ENCODE peak calls at places on chromosomes 6 and 20, in five cellular contexts. E is GM12878, K is K562, S is H1, X is HepG2. Q is an unnamed sample.

GRCh38 chr20:59631751-59632380 is 27.5 kb downstream of the PHACTR3 start:
- DNase-seq in E (no peak), K (no peak), S (no peak), X (no peak), Q (no peak)

GRCh38 chr6:14857501-14857900 is 388.4 kb upstream of the JARID2 start:
- DNase-seq in E (no peak), K (no peak), S (no peak), X (no peak), Q (no peak)

GRCh38 chr20:57620274-57620990 is at the start of gene ZBP1:
- DNase-seq in E (peak; percentile 73), K (no peak), S (no peak), X (no peak), Q (no peak)

GRCh38 chr20:5448449-5449118 is 131.8 kb upstream of the PROKR2 start:
- DNase-seq in E (no peak), K (peak; percentile 56), S (peak; percentile 36), X (peak; percentile 57), Q (peak; percentile 86)

GRCh38 chr6:33416386-33417126 is 1.4 kb downstream of the CUTA start:
- DNase-seq in E (no peak), K (no peak), S (no peak), X (no peak), Q (no peak)

GRCh38 chr6:30463242-30463641 is 26.1 kb upstream of the HLA-E start:
- DNase-seq in E (no peak), K (no peak), S (no peak), X (no peak), Q (no peak)

GRCh38 chr20:13296070-13296469 is 75.0 kb downstream of the ISM1 start:
- DNase-seq in E (no peak), K (no peak), S (no peak), X (no peak), Q (no peak)

GRCh38 chr6:109869398-109870165 is 108.5 kb upstream of the GPR6 start:
- DNase-seq in E (no peak), K (no peak), S (no peak), X (no peak), Q (no peak)

GRCh38 chr20:361562-361961 is 14.7 kb downstream of the NRSN2 start:
- DNase-seq in E (no peak), K (no peak), S (no peak), X (no peak), Q (no peak)

GRCh38 chr6:92756912-92757311 is 662.4 kb downstream of the EPHA7 start:
- DNase-seq in E (no peak), K (no peak), S (no peak), X (no peak), Q (no peak)

GRCh38 chr6:166257911-166258318 is 50.3 kb downstream of the PRR18 start:
- DNase-seq in E (no peak), K (no peak), S (no peak), X (no peak), Q (no peak)

GRCh38 chr6:26221186-26221585 is 134.0 kb downstream of the HFE start:
- DNase-seq in E (no peak), K (no peak), S (no peak), X (no peak), Q (no peak)

GRCh38 chr20:32091888-32092346 is 17.6 kb upstream of the TM9SF4 start:
- DNase-seq in E (no peak), K (peak; percentile 79), S (peak; percentile 62), X (peak; percentile 82), Q (peak; percentile 98)

GRCh38 chr6:13927203-13927602 is 2.5 kb downstream of the RNF182 start:
- DNase-seq in E (no peak), K (peak; percentile 45), S (no peak), X (no peak), Q (peak; percentile 30)

GRCh38 chr6:28996844-28997502 is 8.1 kb downstream of the ZNF311 start:
- DNase-seq in E (no peak), K (peak; percentile 55), S (no peak), X (no peak), Q (no peak)

GRCh38 chr20:63587256-63587655 is 13.2 kb upstream of the HELZ2 start:
- DNase-seq in E (no peak), K (no peak), S (no peak), X (no peak), Q (no peak)

GRCh38 chr20:16279320-16279719 is 293.9 kb downstream of the KIF16B start:
- DNase-seq in E (no peak), K (no peak), S (peak; percentile 2), X (peak; percentile 43), Q (peak; percentile 45)

GRCh38 chr6:109019911-109020310 is 74.7 kb downstream of the SESN1 start:
- DNase-seq in E (no peak), K (no peak), S (no peak), X (no peak), Q (peak; percentile 49)

GRCh38 chr20:34922654-34923381 is 32.8 kb downstream of the GSS start:
- DNase-seq in E (no peak), K (no peak), S (no peak), X (peak; percentile 73), Q (no peak)

GRCh38 chr6:167252271-167252670 is 38.8 kb upstream of the UNC93A start:
- DNase-seq in E (no peak), K (no peak), S (no peak), X (no peak), Q (no peak)

GRCh38 chr6:42690151-42690702 is 32.2 kb downstream of the PRPH2 start:
- DNase-seq in E (no peak), K (no peak), S (no peak), X (no peak), Q (no peak)

GRCh38 chr20:52754366-52754765 is 217.8 kb upstream of the TSHZ2 start:
- DNase-seq in E (no peak), K (no peak), S (no peak), X (no peak), Q (no peak)

GRCh38 chr20:433300-433975 is 25.3 kb downstream of the RBCK1 start:
- DNase-seq in E (peak; percentile 86), K (no peak), S (no peak), X (no peak), Q (no peak)

GRCh38 chr20:1568166-1568490 is 10.6 kb upstream of the SIRPD start:
- DNase-seq in E (no peak), K (peak; percentile 0), S (no peak), X (peak; percentile 0), Q (no peak)
- TF ChIP-seq CREB1 in E (no peak), K (no peak), S (no peak), X (no peak), Q (no peak)

DNA sequence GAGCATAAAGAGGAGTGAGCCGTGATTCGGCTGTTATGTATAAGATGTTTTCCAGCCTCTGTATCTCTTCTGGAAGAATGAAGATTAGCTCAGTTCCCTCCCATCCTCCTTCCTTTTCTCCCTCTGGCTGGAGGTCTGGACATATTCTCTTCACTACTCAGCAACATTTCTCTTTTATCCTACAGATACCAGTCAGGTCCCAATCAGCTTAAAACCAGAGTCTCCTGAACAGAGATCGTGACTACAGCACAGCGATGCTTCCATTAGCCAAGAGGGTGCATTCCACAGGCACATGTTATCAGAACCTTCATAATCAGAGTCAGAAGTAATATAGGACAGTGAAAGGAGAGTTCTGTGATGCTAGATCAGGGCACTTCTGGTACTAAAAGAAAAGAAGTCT is 133.9 kb upstream of the SOX4 start:
- DNase-seq in E (no peak), K (no peak), S (no peak), X (no peak), Q (no peak)
- H3K36me3 ChIP-seq in E (no peaks in the 10 kb centered on the region), K (no peaks in the 10 kb centered on the region), S (no peaks in the 10 kb centered on the region), X (no peaks in the 10 kb centered on the region), Q (no peaks in the 10 kb centered on the region)

GRCh38 chr20:29497261-29497671 is 1760.2 kb upstream of the DEFB115 start:
- DNase-seq in E (no peak), K (peak; percentile 67), S (no peak), X (peak; percentile 12), Q (no peak)
- TF ChIP-seq CREB1 in E (no peak), K (peak; percentile 24), S (no peak), X (no peak), Q (no peak)

GRCh38 chr20:61162506-61162905 is 89.6 kb upstream of the CDH4 start:
- DNase-seq in E (no peak), K (no peak), S (no peak), X (no peak), Q (no peak)
- H3K36me3 ChIP-seq in E (no peaks in the 10 kb centered on the region), K (no peaks in the 10 kb centered on the region), S (no peaks in the 10 kb centered on the region), X (no peaks in the 10 kb centered on the region), Q (no peaks in the 10 kb centered on the region)

GRCh38 chr20:25744261-25744660 is 47.6 kb upstream of the ZNF337 start:
- DNase-seq in E (no peak), K (no peak), S (no peak), X (no peak), Q (no peak)
- TF ChIP-seq CREB1 in E (no peak), K (no peak), S (no peak), X (no peak), Q (no peak)

GRCh38 chr20:53974785-53975555 is 95.4 kb downstream of the BCAS1 start:
- DNase-seq in E (no peak), K (no peak), S (no peak), X (no peak), Q (peak; percentile 12)

GRCh38 chr20:53971096-53971683 is 99.2 kb downstream of the BCAS1 start:
- DNase-seq in E (no peak), K (no peak), S (no peak), X (no peak), Q (no peak)

GRCh38 chr20:53967527-53967926 is 102.9 kb downstream of the BCAS1 start:
- DNase-seq in E (no peak), K (no peak), S (no peak), X (no peak), Q (no peak)

GRCh38 chr20:53975761-53976160 is 94.6 kb downstream of the BCAS1 start:
- DNase-seq in E (no peak), K (no peak), S (no peak), X (peak; percentile 51), Q (no peak)

DNA sequence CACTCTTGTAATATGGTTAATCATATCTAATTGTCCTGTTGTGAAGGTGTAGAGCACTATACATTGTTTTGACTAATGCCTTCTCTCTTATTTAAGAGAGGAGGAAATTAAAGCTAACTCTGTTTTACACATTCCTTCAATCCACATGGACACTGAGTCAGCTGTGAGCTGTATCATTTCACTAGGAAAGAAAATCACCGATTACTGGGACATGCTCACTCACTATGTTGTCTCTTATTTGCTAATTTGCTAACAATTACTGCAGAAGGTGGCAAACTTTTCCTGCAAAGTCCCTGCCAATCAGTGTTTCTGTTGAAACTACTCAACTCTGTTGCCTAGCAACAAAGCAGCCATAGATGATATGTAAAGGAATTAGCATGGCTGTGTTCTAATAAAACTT is 98.2 kb downstream of the BCAS1 start:
- DNase-seq in E (no peak), K (no peak), S (no peak), X (no peak), Q (peak; percentile 33)
- H3K36me3 ChIP-seq in E (no peaks in the 10 kb centered on the region), K (no peaks in the 10 kb centered on the region), S (no peaks in the 10 kb centered on the region), X (no peaks in the 10 kb centered on the region), Q (no peaks in the 10 kb centered on the region)

GRCh38 chr20:19741914-19742313 is 16.1 kb upstream of the RIN2 start:
- DNase-seq in E (no peak), K (no peak), S (no peak), X (no peak), Q (no peak)
- TF ChIP-seq CREB1 in E (no peak), K (no peak), S (no peak), X (no peak), Q (no peak)

Q was measured in GM23338.